ENCODE peak calls at places on chromosomes 2 and 18, in four cellular contexts. X is NCI-H1436, Z is left ventricle myocardium inferior, F is frontal cortex. Q is an unnamed sample.

GRCh38 chr2:241795021-241795999 is 13.7 kb upstream of the NEU4 start:
- DNase-seq in X (no peak), Z (peak; percentile 6), F (no peak), Q (no peak)

GRCh38 chr18:61738488-61738887 is 154.3 kb downstream of the RNF152 start:
- DNase-seq in X (no peak), Z (no peak), F (no peak), Q (no peak)

GRCh38 chr2:8472545-8473361 is 209.1 kb upstream of the ID2 start:
- DNase-seq in X (no peak), Z (no peak), F (no peak), Q (no peak)

GRCh38 chr2:70616168-70616694 is 62.6 kb upstream of the TGFA start:
- DNase-seq in X (no peak), Z (no peak), F (no peak), Q (peak; percentile 95)

GRCh38 chr2:105007367-105007766 is 30.5 kb upstream of the MRPS9 start:
- DNase-seq in X (no peak), Z (no peak), F (no peak), Q (no peak)

GRCh38 chr2:117411983-117412382 is 402.5 kb upstream of the DDX18 start:
- DNase-seq in X (no peak), Z (no peak), F (no peak), Q (no peak)

GRCh38 chr18:61748024-61748423 is 144.8 kb downstream of the RNF152 start:
- DNase-seq in X (no peak), Z (no peak), F (no peak), Q (no peak)

GRCh38 chr2:227528803-227529202 is 56.8 kb downstream of the AGFG1 start:
- DNase-seq in X (no peak), Z (no peak), F (no peak), Q (no peak)

GRCh38 chr2:102027036-102027702 is 35.4 kb downstream of the IL1R2 start:
- DNase-seq in X (no peak), Z (no peak), F (no peak), Q (no peak)

Q was measured in T47D.